ENCODE peak calls at places on chromosomes 5 and 9, in ten cellular contexts. W is OCI-LY7; N is pancreas; H is stimulated activated CD4-positive, alpha-beta T cell treated with anti-CD3 and anti-CD28 coated beads, Interleukin-1b, Interleukin-23, amount 100 ng/mL, for 4 hours; U is right atrium auricular region; F is GM23248; P is occipital lobe; Q is Caco-2; T is endothelial cell; B is cerebellum. R is an unnamed sample.

GRCh38 chr5:134100283-134101011 is 14.0 kb upstream of the TCF7 start:
- DNase-seq in H (peak), B (no peak), T (no peak), P (no peak), W (peak), N (no peak), Q (no peak), U (peak), F (peak), R (peak)

GRCh38 chr5:138632900-138633489 is 57.8 kb upstream of the HSPA9 start:
- DNase-seq in P (peak), Q (peak), F (peak), H (no peak), N (peak), B (peak), W (peak), U (peak), T (peak), R (peak)

GRCh38 chr5:167754501-167754941 is 536.9 kb upstream of the WWC1 start:
- DNase-seq in U (no peak), P (no peak), H (no peak), T (no peak), F (peak), Q (no peak), B (peak), W (no peak), N (no peak), R (peak)

GRCh38 chr9:23821400-23822181 is 4.4 kb downstream of the ELAVL2 start:
- DNase-seq in B (peak), F (peak), Q (no peak), N (no peak), P (peak), U (no peak), H (no peak), W (no peak), T (peak), R (peak)

GRCh38 chr5:37871023-37871815 is 31.4 kb upstream of the GDNF start:
- DNase-seq in B (no peak), P (no peak), H (no peak), Q (no peak), F (peak), U (no peak), N (no peak), W (no peak), T (no peak), R (peak)

GRCh38 chr5:132293992-132294727 is at the start of gene SLC22A4:
- DNase-seq in B (peak), W (no peak), F (peak), Q (peak), N (peak), P (peak), H (peak), T (peak), U (peak), R (peak)

GRCh38 chr5:131610198-131611063 is 24.6 kb downstream of the RAPGEF6 start:
- DNase-seq in H (no peak), N (no peak), T (no peak), Q (peak), B (no peak), F (peak), W (no peak), P (no peak), U (no peak), R (peak)

GRCh38 chr5:11000517-11001353 is 239.7 kb upstream of the DAP start:
- DNase-seq in P (no peak), B (no peak), T (no peak), W (no peak), U (no peak), N (no peak), H (no peak), Q (no peak), F (no peak), R (no peak)

GRCh38 chr5:141508808-141509611 is 20.1 kb downstream of the PCDHGC5 start:
- DNase-seq in W (peak), H (no peak), B (peak), T (peak), N (no peak), Q (no peak), P (peak), F (peak), U (peak), R (peak)

R was measured in astrocyte of the hippocampus.